ENCODE peak calls at places on chromosomes 12 and 14, in nine cellular contexts. P, K, Y, F, Q, G, V, W and X are unnamed samples.

GRCh38 chr14:35247777-35248475 is 44.3 kb upstream of the PSMA6 start:
- DNase-seq in P (no peak), K (no peak), Y (no peak), F (no peak), Q (no peak), G (no peak), V (no peak), W (no peak), X (no peak)

GRCh38 chr12:82530394-82530793 is 156.3 kb upstream of the TMTC2 start:
- DNase-seq in P (no peak), K (no peak), Y (no peak), F (no peak), Q (no peak), G (no peak), V (no peak), W (no peak), X (no peak)

GRCh38 chr14:54778618-54779017 is 124.0 kb downstream of the GCH1 start:
- DNase-seq in P (no peak), K (no peak), Y (no peak), F (no peak), Q (no peak), G (no peak), V (no peak), W (no peak), X (no peak)

GRCh38 chr12:19186722-19187661 is 57.5 kb downstream of the PLEKHA5 start:
- DNase-seq in P (no peak), K (peak), Y (peak), F (no peak), Q (no peak), G (peak), V (peak), W (no peak), X (no peak)

GRCh38 chr12:45426294-45426693 is 210.4 kb downstream of the ANO6 start:
- DNase-seq in P (no peak), K (no peak), Y (no peak), F (no peak), Q (no peak), G (no peak), V (no peak), W (no peak), X (no peak)

GRCh38 chr14:58731465-58732330 is 93.9 kb downstream of the DACT1 start:
- DNase-seq in P (no peak), K (no peak), Y (peak), F (peak), Q (no peak), G (no peak), V (no peak), W (no peak), X (no peak)

GRCh38 chr14:59728294-59728693 is 142.3 kb downstream of the RTN1 start:
- DNase-seq in P (no peak), K (peak), Y (no peak), F (no peak), Q (no peak), G (no peak), V (no peak), W (no peak), X (no peak)

GRCh38 chr12:95790025-95790911 is at the start of gene NTN4:
- DNase-seq in P (peak), K (no peak), Y (peak), F (no peak), Q (peak), G (peak), V (peak), W (no peak), X (no peak)

GRCh38 chr12:121796855-121797751 is 3.6 kb upstream of the RHOF start:
- DNase-seq in P (peak), K (peak), Y (peak), F (no peak), Q (peak), G (no peak), V (peak), W (no peak), X (peak)

GRCh38 chr14:61877050-61877390 is 114.8 kb downstream of the SNAPC1 start:
- DNase-seq in P (no peak), K (no peak), Y (no peak), F (no peak), Q (no peak), G (no peak), V (no peak), W (no peak), X (no peak)

GRCh38 chr14:59631237-59631636 is 54.6 kb upstream of the CCDC175 start:
- DNase-seq in P (no peak), K (peak), Y (no peak), F (no peak), Q (no peak), G (peak), V (no peak), W (no peak), X (no peak)

GRCh38 chr12:71653137-71653536 is 10.5 kb downstream of the ZFC3H1 start:
- DNase-seq in P (no peak), K (no peak), Y (no peak), F (no peak), Q (no peak), G (no peak), V (no peak), W (no peak), X (no peak)

GRCh38 chr12:124341645-124342069 is 46.8 kb downstream of the RFLNA start:
- DNase-seq in P (no peak), K (no peak), Y (no peak), F (no peak), Q (no peak), G (no peak), V (no peak), W (no peak), X (no peak)